ENCODE peak calls at places on chromosomes 5 and 9, in nine cellular contexts. L is psoas muscle; G is mammary epithelial cell; P is 8988T; Y is SK-MEL-5; R is neural crest cell; J is fibroblast of pulmonary artery; D is activated effector memory CD4-positive, alpha-beta T cell treated with Interleukin-2 at 50 U/mL for 16 hours; I is HuH-7.5. W is an unnamed sample.

GRCh38 chr5:143826909-143827514 is 15.1 kb downstream of the HMHB1 start:
- DNase-seq in R (no peak), J (no peak), D (no peak), L (no peak), G (peak), I (no peak), P (no peak), Y (no peak), W (no peak)

GRCh38 chr9:120610975-120611689 is 31.2 kb upstream of the CDK5RAP2 start:
- DNase-seq in I (no peak), G (peak), D (no peak), L (no peak), Y (peak), J (peak), R (no peak), P (no peak), W (no peak)

GRCh38 chr5:171221931-171222330 is 87.1 kb upstream of the TLX3 start:
- DNase-seq in I (no peak), R (no peak), G (no peak), Y (no peak), P (no peak), D (no peak), L (no peak), J (no peak), W (no peak)

GRCh38 chr5:169767938-169768337 is 130.9 kb downstream of the DOCK2 start:
- DNase-seq in P (no peak), D (no peak), G (no peak), Y (no peak), J (no peak), R (no peak), I (no peak), L (no peak), W (no peak)

GRCh38 chr5:173435543-173435942 is 107.3 kb upstream of the STC2 start:
- DNase-seq in P (no peak), D (no peak), R (no peak), I (no peak), Y (no peak), J (no peak), L (no peak), G (no peak), W (peak)

GRCh38 chr9:94745806-94746540 is 19.5 kb downstream of the AOPEP start:
- DNase-seq in I (no peak), Y (no peak), L (no peak), R (no peak), J (no peak), G (no peak), P (no peak), D (no peak), W (no peak)

GRCh38 chr9:31807574-31808256 is 576.7 kb upstream of the ACO1 start:
- DNase-seq in L (no peak), Y (peak), P (no peak), I (no peak), R (no peak), J (no peak), D (no peak), G (no peak), W (peak)

GRCh38 chr9:76895186-76895585 is 10.7 kb downstream of the PRUNE2 start:
- DNase-seq in R (no peak), L (no peak), P (no peak), D (no peak), J (no peak), I (no peak), G (no peak), Y (peak), W (no peak)

GRCh38 chr9:3386753-3387152 is 139.0 kb downstream of the RFX3 start:
- DNase-seq in Y (no peak), L (no peak), R (no peak), I (no peak), D (no peak), P (no peak), G (peak), J (peak), W (no peak)

GRCh38 chr9:111467778-111468367 is 16.3 kb downstream of the ECPAS start:
- DNase-seq in Y (no peak), D (no peak), L (no peak), R (no peak), G (no peak), J (no peak), I (no peak), P (no peak), W (no peak)

GRCh38 chr5:37723147-37723961 is 116.5 kb downstream of the GDNF start:
- DNase-seq in R (peak), D (no peak), J (no peak), Y (peak), L (peak), P (no peak), I (no peak), G (no peak), W (peak)

GRCh38 chr9:97412628-97413382 is 909 bp downstream of the TDRD7 start:
- DNase-seq in Y (peak), P (no peak), D (no peak), L (no peak), R (no peak), I (peak), J (no peak), G (peak), W (no peak)

W was measured in WTC11.